ENCODE peak calls at places on chromosome 3, in four cellular contexts. One of them, this sample, is unnamed.

GRCh38 chr3:139601191-139601961 is 61.8 kb upstream of the RBP1 start:
- DNase-seq in adrenal gland: no peak
- DNase-seq in mammary epithelial cell: peak
- DNase-seq in fibroblast of lung: no peak
- DNase-seq in this sample: no peak

GRCh38 chr3:57956119-57956832 is 51.9 kb upstream of the FLNB start:
- DNase-seq in adrenal gland: no peak
- DNase-seq in mammary epithelial cell: peak
- DNase-seq in fibroblast of lung: peak
- DNase-seq in this sample: peak

GRCh38 chr3:182765287-182765686 is 28.0 kb upstream of the ATP11B start:
- DNase-seq in adrenal gland: no peak
- DNase-seq in mammary epithelial cell: no peak
- DNase-seq in fibroblast of lung: no peak
- DNase-seq in this sample: no peak

GRCh38 chr3:151770941-151771340 is 37.2 kb downstream of the AADACL2 start:
- DNase-seq in adrenal gland: peak
- DNase-seq in mammary epithelial cell: no peak
- DNase-seq in fibroblast of lung: peak
- DNase-seq in this sample: peak

GRCh38 chr3:133932009-133932408 is 36.3 kb upstream of the RAB6B start:
- DNase-seq in adrenal gland: no peak
- DNase-seq in mammary epithelial cell: no peak
- DNase-seq in fibroblast of lung: no peak
- DNase-seq in this sample: no peak

GRCh38 chr3:119235151-119235550 is 5.5 kb downstream of the B4GALT4 start:
- DNase-seq in adrenal gland: no peak
- DNase-seq in mammary epithelial cell: peak
- DNase-seq in fibroblast of lung: peak
- DNase-seq in this sample: no peak

GRCh38 chr3:100030346-100030745 is 84.0 kb downstream of the FILIP1L start:
- DNase-seq in adrenal gland: no peak
- DNase-seq in mammary epithelial cell: peak
- DNase-seq in fibroblast of lung: peak
- DNase-seq in this sample: no peak

GRCh38 chr3:192042116-192042515 is 581.2 kb downstream of the PYDC2 start:
- DNase-seq in adrenal gland: no peak
- DNase-seq in mammary epithelial cell: no peak
- DNase-seq in fibroblast of lung: no peak
- DNase-seq in this sample: no peak

GRCh38 chr3:168914662-168915061 is 748.9 kb downstream of the MECOM start:
- DNase-seq in adrenal gland: no peak
- DNase-seq in mammary epithelial cell: peak
- DNase-seq in fibroblast of lung: peak
- DNase-seq in this sample: peak

GRCh38 chr3:51719413-51720025 is 12.7 kb downstream of the GRM2 start:
- DNase-seq in adrenal gland: no peak
- DNase-seq in mammary epithelial cell: no peak
- DNase-seq in fibroblast of lung: no peak
- DNase-seq in this sample: no peak

GRCh38 chr3:45666729-45667440 is 22.3 kb upstream of the SACM1L start:
- DNase-seq in adrenal gland: peak
- DNase-seq in mammary epithelial cell: peak
- DNase-seq in fibroblast of lung: peak
- DNase-seq in this sample: peak

GRCh38 chr3:38003371-38003816 is 12.8 kb downstream of the VILL start:
- DNase-seq in adrenal gland: no peak
- DNase-seq in mammary epithelial cell: no peak
- DNase-seq in fibroblast of lung: peak
- DNase-seq in this sample: peak

GRCh38 chr3:196422976-196423781 is 9.0 kb downstream of the UBXN7 start:
- DNase-seq in adrenal gland: peak
- DNase-seq in mammary epithelial cell: peak
- DNase-seq in fibroblast of lung: peak
- DNase-seq in this sample: no peak

GRCh38 chr3:9955611-9956352 is 3.6 kb upstream of the PRRT3 start:
- DNase-seq in adrenal gland: no peak
- DNase-seq in mammary epithelial cell: no peak
- DNase-seq in fibroblast of lung: no peak
- DNase-seq in this sample: no peak

GRCh38 chr3:159948423-159949140 is 40.1 kb upstream of the IL12A start:
- DNase-seq in adrenal gland: no peak
- DNase-seq in mammary epithelial cell: peak
- DNase-seq in fibroblast of lung: peak
- DNase-seq in this sample: peak

GRCh38 chr3:1529666-1530065 is 436.8 kb downstream of the CNTN6 start:
- DNase-seq in adrenal gland: no peak
- DNase-seq in mammary epithelial cell: no peak
- DNase-seq in fibroblast of lung: no peak
- DNase-seq in this sample: no peak

GRCh38 chr3:184305577-184305976 is 6.5 kb downstream of the PSMD2 start:
- DNase-seq in adrenal gland: no peak
- DNase-seq in mammary epithelial cell: no peak
- DNase-seq in fibroblast of lung: no peak
- DNase-seq in this sample: peak

GRCh38 chr3:23183731-23184130 is 19.4 kb upstream of the UBE2E2 start:
- DNase-seq in adrenal gland: peak
- DNase-seq in mammary epithelial cell: peak
- DNase-seq in fibroblast of lung: peak
- DNase-seq in this sample: peak

GRCh38 chr3:82132210-82133069 is 371.0 kb upstream of the GBE1 start:
- DNase-seq in adrenal gland: no peak
- DNase-seq in mammary epithelial cell: no peak
- DNase-seq in fibroblast of lung: no peak
- DNase-seq in this sample: no peak

GRCh38 chr3:356947-357346 is 160.4 kb downstream of the CHL1 start:
- DNase-seq in adrenal gland: no peak
- DNase-seq in mammary epithelial cell: no peak
- DNase-seq in fibroblast of lung: peak
- DNase-seq in this sample: no peak

GRCh38 chr3:187807086-187807862 is 62.0 kb upstream of the BCL6 start:
- DNase-seq in adrenal gland: no peak
- DNase-seq in mammary epithelial cell: peak
- DNase-seq in fibroblast of lung: peak
- DNase-seq in this sample: peak

DNA sequence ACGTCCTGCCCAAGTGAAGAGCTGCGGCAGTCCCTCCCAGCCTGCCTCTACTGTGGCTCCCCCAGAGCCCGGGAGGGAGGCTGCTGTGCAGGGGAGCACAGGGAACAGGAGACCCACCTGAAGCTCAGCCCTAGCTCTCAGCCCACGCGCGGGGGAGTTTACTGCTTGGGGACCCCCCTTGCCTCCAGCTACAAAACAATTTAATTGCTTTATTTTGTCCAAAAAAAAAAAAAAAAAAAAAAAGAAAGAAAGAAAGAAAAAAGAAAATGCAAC is 78.1 kb downstream of the CLDN11 start:
- DNase-seq in adrenal gland: no peak
- DNase-seq in mammary epithelial cell: no peak
- DNase-seq in fibroblast of lung: no peak
- DNase-seq in this sample: no peak
- TF ChIP-seq CTCF in adrenal gland: no peak
- TF ChIP-seq CTCF in mammary epithelial cell: no peak
- TF ChIP-seq CTCF in fibroblast of lung: no peak
- TF ChIP-seq CTCF in this sample: no peak

GRCh38 chr3:42055291-42055690 is 35.9 kb upstream of the TRAK1 start:
- DNase-seq in adrenal gland: peak
- DNase-seq in mammary epithelial cell: peak
- DNase-seq in fibroblast of lung: peak
- DNase-seq in this sample: peak
- H3K4me3 ChIP-seq in adrenal gland: no peak
- H3K4me3 ChIP-seq in mammary epithelial cell: no peak
- H3K4me3 ChIP-seq in fibroblast of lung: no peak
- H3K4me3 ChIP-seq in this sample: no peak

DNA sequence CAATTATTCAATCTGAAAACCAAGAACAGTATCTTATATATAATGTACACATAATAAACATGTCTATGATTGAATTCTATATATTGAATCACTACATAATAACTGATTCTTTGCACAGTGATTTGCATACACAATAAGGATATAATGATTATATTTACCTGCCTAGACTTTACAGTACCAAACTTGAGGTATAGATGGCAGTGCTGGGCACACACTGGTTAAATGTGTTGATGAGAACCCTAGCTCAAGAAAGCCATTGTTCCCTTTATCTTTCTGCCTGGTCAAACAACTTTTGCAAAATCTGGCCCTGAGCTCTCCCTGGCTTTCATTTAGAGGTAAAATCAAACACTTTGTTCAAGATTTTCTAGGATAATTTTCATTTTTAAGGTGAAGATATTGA is 697.7 kb downstream of the TUSC7 start:
- DNase-seq in adrenal gland: no peak
- DNase-seq in mammary epithelial cell: peak
- DNase-seq in fibroblast of lung: peak
- DNase-seq in this sample: peak
- TF ChIP-seq CTCF in adrenal gland: no peak
- TF ChIP-seq CTCF in mammary epithelial cell: peak
- TF ChIP-seq CTCF in fibroblast of lung: peak
- TF ChIP-seq CTCF in this sample: no peak

GRCh38 chr3:8767181-8767666 is 2.2 kb downstream of the OXTR start:
- DNase-seq in adrenal gland: no peak
- DNase-seq in mammary epithelial cell: no peak
- DNase-seq in fibroblast of lung: peak
- DNase-seq in this sample: no peak

GRCh38 chr3:8764528-8764927 is 4.9 kb downstream of the OXTR start:
- DNase-seq in adrenal gland: no peak
- DNase-seq in mammary epithelial cell: no peak
- DNase-seq in fibroblast of lung: no peak
- DNase-seq in this sample: no peak

GRCh38 chr3:8767667-8768363 is 1.6 kb downstream of the OXTR start:
- DNase-seq in adrenal gland: no peak
- DNase-seq in mammary epithelial cell: peak
- DNase-seq in fibroblast of lung: peak
- DNase-seq in this sample: no peak

GRCh38 chr3:8765528-8765927 is 3.9 kb downstream of the OXTR start:
- DNase-seq in adrenal gland: no peak
- DNase-seq in mammary epithelial cell: no peak
- DNase-seq in fibroblast of lung: peak
- DNase-seq in this sample: no peak

DNA sequence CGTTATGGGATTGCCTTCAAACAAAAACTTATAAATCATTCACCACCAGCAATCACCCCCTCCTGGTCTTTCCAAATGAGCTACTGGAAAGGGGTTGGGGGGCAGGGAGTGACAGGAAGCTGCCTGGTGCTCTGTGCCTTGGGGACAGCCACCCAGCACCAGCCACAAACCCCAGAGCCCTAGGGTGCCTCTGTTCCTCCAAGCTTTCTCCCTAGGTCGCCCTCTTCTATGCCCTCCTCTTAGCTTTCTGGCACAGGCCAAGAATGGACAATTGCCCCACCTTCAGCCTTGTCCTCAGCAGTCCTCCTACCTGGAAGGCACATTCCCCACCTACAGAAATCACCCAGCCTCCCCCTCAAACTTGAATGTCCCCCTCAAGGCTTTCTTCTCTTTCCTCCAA is 3.3 kb downstream of the OXTR start:
- DNase-seq in adrenal gland: no peak
- DNase-seq in mammary epithelial cell: no peak
- DNase-seq in fibroblast of lung: no peak
- DNase-seq in this sample: no peak
- H3K4me3 ChIP-seq in adrenal gland: no peak
- H3K4me3 ChIP-seq in mammary epithelial cell: no peak
- H3K4me3 ChIP-seq in fibroblast of lung: no peak
- H3K4me3 ChIP-seq in this sample: peak

DNA sequence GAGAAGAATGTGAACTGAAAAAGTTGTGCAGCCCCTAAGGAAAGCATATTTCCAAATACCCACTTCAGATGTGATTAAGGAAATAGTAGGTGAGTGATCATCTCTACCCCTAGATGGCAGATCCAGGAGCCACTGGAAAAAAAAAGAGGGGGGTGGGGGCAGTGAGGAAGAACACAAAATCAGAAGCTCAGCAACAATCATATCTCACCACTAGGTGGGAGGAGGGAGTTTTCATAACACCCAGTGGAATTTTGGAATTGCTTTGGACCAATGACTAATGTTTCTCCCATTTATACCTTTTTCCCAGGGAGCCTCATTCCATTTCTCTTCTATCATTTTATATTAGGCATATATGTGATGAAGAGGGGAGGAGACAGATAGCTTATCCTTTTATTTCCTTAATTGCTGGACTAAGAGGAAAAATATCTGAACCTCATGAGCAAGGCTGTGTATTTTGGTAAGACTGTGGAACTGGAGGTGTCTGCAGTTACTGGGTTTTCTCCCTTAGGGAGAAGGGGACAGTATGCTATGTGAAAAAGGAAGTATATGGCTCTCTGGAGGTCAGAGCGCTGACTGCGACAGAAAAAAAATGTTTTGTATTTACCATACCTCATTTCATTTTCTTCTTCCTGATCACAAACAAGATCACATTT is 363.4 kb downstream of the GAP43 start:
- DNase-seq in adrenal gland: no peak
- DNase-seq in mammary epithelial cell: peak
- DNase-seq in fibroblast of lung: peak
- DNase-seq in this sample: no peak
- TF ChIP-seq CTCF in adrenal gland: no peak
- TF ChIP-seq CTCF in mammary epithelial cell: peak
- TF ChIP-seq CTCF in fibroblast of lung: peak
- TF ChIP-seq CTCF in this sample: peak

GRCh38 chr3:72080800-72081199 is 295.9 kb upstream of the PROK2 start:
- DNase-seq in adrenal gland: no peak
- DNase-seq in mammary epithelial cell: no peak
- DNase-seq in fibroblast of lung: no peak
- DNase-seq in this sample: no peak

GRCh38 chr3:72077473-72078259 is 292.7 kb upstream of the PROK2 start:
- DNase-seq in adrenal gland: no peak
- DNase-seq in mammary epithelial cell: no peak
- DNase-seq in fibroblast of lung: no peak
- DNase-seq in this sample: no peak

GRCh38 chr3:72078661-72079368 is 293.9 kb upstream of the PROK2 start:
- DNase-seq in adrenal gland: no peak
- DNase-seq in mammary epithelial cell: no peak
- DNase-seq in fibroblast of lung: no peak
- DNase-seq in this sample: no peak

GRCh38 chr3:72080101-72080500 is 295.2 kb upstream of the PROK2 start:
- DNase-seq in adrenal gland: no peak
- DNase-seq in mammary epithelial cell: no peak
- DNase-seq in fibroblast of lung: no peak
- DNase-seq in this sample: no peak

DNA sequence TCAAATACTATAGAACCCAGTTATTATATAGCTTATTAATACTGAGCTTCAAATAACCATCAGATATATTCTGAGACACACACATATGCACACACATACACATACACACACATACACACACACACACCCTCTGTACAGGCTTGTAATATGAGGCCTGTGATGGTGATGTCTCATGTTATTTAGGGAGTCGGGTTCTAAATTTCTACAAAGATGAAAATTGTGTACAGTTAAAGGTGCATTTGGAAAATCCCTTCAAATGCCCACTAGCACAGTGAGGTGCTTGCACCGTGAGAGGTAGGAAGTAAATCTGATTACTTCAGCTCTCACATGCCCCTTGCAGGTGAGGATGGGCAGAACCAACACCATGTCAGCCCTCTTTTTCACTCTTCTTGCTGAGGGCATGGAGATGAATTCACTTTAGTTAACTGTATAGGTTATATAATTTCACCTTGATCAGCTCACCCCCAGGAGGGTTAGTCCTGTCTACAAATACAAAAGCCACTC is 294.5 kb upstream of the PROK2 start:
- DNase-seq in adrenal gland: no peak
- DNase-seq in mammary epithelial cell: no peak
- DNase-seq in fibroblast of lung: no peak
- DNase-seq in this sample: no peak
- H3K4me3 ChIP-seq in adrenal gland: no peak
- H3K4me3 ChIP-seq in mammary epithelial cell: no peak
- H3K4me3 ChIP-seq in fibroblast of lung: no peak
- H3K4me3 ChIP-seq in this sample: no peak

This sample was measured in foreskin fibroblast.